ENCODE peak calls at places on chromosomes 7 and 10, in eight cellular contexts. W, L, T, C, S, H, U and I are unnamed samples.

GRCh38 chr10:104043185-104043830 is 42.4 kb downstream of the COL17A1 start:
- DNase-seq in W (no peak), L (no peak), T (no peak), C (no peak), S (no peak), H (no peak), U (no peak), I (no peak)

GRCh38 chr10:33238643-33239042 is 95.8 kb downstream of the NRP1 start:
- DNase-seq in W (no peak), L (no peak), T (no peak), C (no peak), S (no peak), H (no peak), U (no peak), I (no peak)

GRCh38 chr7:127137146-127137545 is 115.6 kb downstream of the GRM8 start:
- DNase-seq in W (no peak), L (no peak), T (no peak), C (no peak), S (no peak), H (no peak), U (no peak), I (no peak)

GRCh38 chr7:100568936-100569844 is 4.5 kb downstream of the SAP25 start:
- DNase-seq in W (peak; percentile 78), L (no peak), T (peak; percentile 34), C (peak; percentile 89), S (peak; percentile 76), H (peak; percentile 50), U (no peak), I (peak; percentile 70)

GRCh38 chr7:141001561-141001960 is 13.2 kb downstream of the MRPS33 start:
- DNase-seq in W (no peak), L (no peak), T (no peak), C (no peak), S (no peak), H (no peak), U (no peak), I (no peak)

GRCh38 chr10:26391701-26392695 is 46.1 kb upstream of the APBB1IP start:
- DNase-seq in W (no peak), L (no peak), T (no peak), C (no peak), S (peak; percentile 60), H (no peak), U (no peak), I (peak; percentile 25)

GRCh38 chr7:41503438-41503837 is 199.5 kb downstream of the INHBA start:
- DNase-seq in W (no peak), L (no peak), T (no peak), C (no peak), S (no peak), H (no peak), U (no peak), I (no peak)

GRCh38 chr10:28875535-28876208 is 198.4 kb downstream of the BAMBI start:
- DNase-seq in W (no peak), L (no peak), T (no peak), C (no peak), S (no peak), H (no peak), U (no peak), I (no peak)

GRCh38 chr7:7992502-7992901 is 23.9 kb downstream of the GLCCI1 start:
- DNase-seq in W (no peak), L (no peak), T (no peak), C (no peak), S (no peak), H (no peak), U (no peak), I (no peak)

GRCh38 chr7:41918597-41918996 is 215.7 kb upstream of the INHBA start:
- DNase-seq in W (no peak), L (no peak), T (no peak), C (no peak), S (no peak), H (no peak), U (no peak), I (no peak)

GRCh38 chr7:30556854-30557644 is 37.6 kb upstream of the GARS1 start:
- DNase-seq in W (peak; percentile 90), L (no peak), T (no peak), C (no peak), S (no peak), H (no peak), U (no peak), I (peak; percentile 75)

GRCh38 chr7:131557521-131558385 is 1.3 kb upstream of the PODXL start:
- DNase-seq in W (no peak), L (peak; percentile 65), T (no peak), C (peak; percentile 92), S (no peak), H (peak; percentile 36), U (no peak), I (peak; percentile 68)

GRCh38 chr10:63644398-63645142 is 123.4 kb downstream of the REEP3 start:
- DNase-seq in W (no peak), L (no peak), T (no peak), C (no peak), S (no peak), H (no peak), U (no peak), I (no peak)

GRCh38 chr7:40749877-40750276 is 615.1 kb downstream of the SUGCT start:
- DNase-seq in W (no peak), L (no peak), T (no peak), C (no peak), S (no peak), H (no peak), U (no peak), I (no peak)

GRCh38 chr10:101007915-101008822 is 8.6 kb downstream of the LZTS2 start:
- DNase-seq in W (no peak), L (no peak), T (no peak), C (no peak), S (no peak), H (no peak), U (no peak), I (no peak)

GRCh38 chr7:150379590-150380379 is 655 bp downstream of the ZNF775 start:
- DNase-seq in W (peak; percentile 72), L (no peak), T (no peak), C (no peak), S (no peak), H (peak; percentile 57), U (no peak), I (peak; percentile 58)

GRCh38 chr10:131144711-131145375 is 166.7 kb downstream of the TCERG1L start:
- DNase-seq in W (no peak), L (no peak), T (no peak), C (no peak), S (peak; percentile 11), H (no peak), U (no peak), I (no peak)

GRCh38 chr10:99369551-99369950 is 40.4 kb downstream of the CNNM1 start:
- DNase-seq in W (no peak), L (no peak), T (no peak), C (no peak), S (no peak), H (no peak), U (no peak), I (no peak)

GRCh38 chr7:35819954-35820703 is 19.3 kb downstream of the SEPTIN7 start:
- DNase-seq in W (no peak), L (no peak), T (no peak), C (no peak), S (no peak), H (no peak), U (no peak), I (no peak)

GRCh38 chr7:39651262-39651661 is 27.9 kb downstream of the RALA start:
- DNase-seq in W (no peak), L (no peak), T (no peak), C (no peak), S (no peak), H (no peak), U (peak; percentile 14), I (no peak)

GRCh38 chr10:25017247-25017590 is 807 bp downstream of the THNSL1 start:
- DNase-seq in W (peak; percentile 48), L (no peak), T (peak; percentile 2), C (peak; percentile 4), S (no peak), H (peak; percentile 16), U (peak; percentile 11), I (peak; percentile 15)

GRCh38 chr10:26805567-26806245 is 55.1 kb downstream of the ABI1 start:
- DNase-seq in W (no peak), L (no peak), T (no peak), C (no peak), S (no peak), H (no peak), U (no peak), I (no peak)

GRCh38 chr10:121450247-121450646 is 148.0 kb downstream of the FGFR2 start:
- DNase-seq in W (no peak), L (peak; percentile 40), T (no peak), C (no peak), S (no peak), H (no peak), U (no peak), I (no peak)

GRCh38 chr10:58023341-58024073 is 244.2 kb downstream of the IPMK start:
- DNase-seq in W (no peak), L (no peak), T (no peak), C (no peak), S (no peak), H (no peak), U (peak; percentile 57), I (no peak)